ENCODE peak calls at places on chromosome 1, in four cellular contexts. Y is PC-9; T is non-pigmented ciliary epithelial cell; P is effector memory CD4-positive, alpha-beta T cell. L is an unnamed sample.

GRCh38 chr1:28553229-28553930 is 495 bp downstream of the TRNAU1AP start:
- DNase-seq in P (peak; percentile 5), T (no peak), Y (peak; percentile 45), L (peak; percentile 9)

GRCh38 chr1:87632232-87632631 is 303.6 kb downstream of the LMO4 start:
- DNase-seq in P (no peak), T (no peak), Y (no peak), L (no peak)

GRCh38 chr1:209761021-209761635 is 5.3 kb downstream of the TRAF3IP3 start:
- DNase-seq in P (no peak), T (no peak), Y (no peak), L (no peak)

GRCh38 chr1:37776946-37777516 is 12.1 kb upstream of the EPHA10 start:
- DNase-seq in T (no peak), P (no peak), Y (no peak), L (no peak)

GRCh38 chr1:199272690-199273089 is 633.9 kb downstream of the PTPRC start:
- DNase-seq in T (peak; percentile 90), Y (peak; percentile 89), P (no peak), L (peak; percentile 73)

GRCh38 chr1:183301239-183301638 is 115.2 kb downstream of the LAMC2 start:
- DNase-seq in Y (no peak), T (no peak), P (no peak), L (no peak)

GRCh38 chr1:116679091-116679827 is 11.7 kb upstream of the IGSF3 start:
- DNase-seq in P (no peak), T (no peak), Y (no peak), L (no peak)

GRCh38 chr1:200180821-200181220 is 153.3 kb downstream of the NR5A2 start:
- DNase-seq in Y (no peak), P (no peak), T (no peak), L (peak; percentile 22)

GRCh38 chr1:227753999-227754764 is 18.9 kb downstream of the SNAP47 start:
- DNase-seq in P (no peak), T (no peak), Y (no peak), L (peak; percentile 40)

L was measured in GM04503.